ENCODE peak calls at places on chromosomes 5 and 9, in eight cellular contexts. One of them, this sample, is unnamed.

GRCh38 chr9:92292338-92293074 is 991 bp downstream of the IARS1 start:
- DNase-seq in NCI-H460: peak
- DNase-seq in thoracic aorta: no peak
- DNase-seq in fibroblast of lung: peak
- DNase-seq in stimulated activated CD4-positive, alpha-beta T cell treated with anti-CD3 and anti-CD28 coated beads, Interleukin-12 subunit alpha, Interleukin-12 subunit beta, amount 100 ng/mL, for 48 hours: no peak
- DNase-seq in NCI-H524: no peak
- DNase-seq in fibroblast of the conjunctiva: no peak
- DNase-seq in NCI-H2081: no peak
- DNase-seq in this sample: no peak

GRCh38 chr5:33690736-33691135 is 201.1 kb downstream of the ADAMTS12 start:
- DNase-seq in NCI-H460: no peak
- DNase-seq in thoracic aorta: no peak
- DNase-seq in fibroblast of lung: peak
- DNase-seq in stimulated activated CD4-positive, alpha-beta T cell treated with anti-CD3 and anti-CD28 coated beads, Interleukin-12 subunit alpha, Interleukin-12 subunit beta, amount 100 ng/mL, for 48 hours: no peak
- DNase-seq in NCI-H524: no peak
- DNase-seq in fibroblast of the conjunctiva: peak
- DNase-seq in NCI-H2081: no peak
- DNase-seq in this sample: peak

GRCh38 chr5:98587166-98587565 is 186.3 kb upstream of the RGMB start:
- DNase-seq in NCI-H460: no peak
- DNase-seq in thoracic aorta: no peak
- DNase-seq in fibroblast of lung: no peak
- DNase-seq in stimulated activated CD4-positive, alpha-beta T cell treated with anti-CD3 and anti-CD28 coated beads, Interleukin-12 subunit alpha, Interleukin-12 subunit beta, amount 100 ng/mL, for 48 hours: no peak
- DNase-seq in NCI-H524: no peak
- DNase-seq in fibroblast of the conjunctiva: no peak
- DNase-seq in NCI-H2081: no peak
- DNase-seq in this sample: no peak

GRCh38 chr5:34658023-34658422 is 1.9 kb downstream of the RAI14 start:
- DNase-seq in NCI-H460: no peak
- DNase-seq in thoracic aorta: no peak
- DNase-seq in fibroblast of lung: no peak
- DNase-seq in stimulated activated CD4-positive, alpha-beta T cell treated with anti-CD3 and anti-CD28 coated beads, Interleukin-12 subunit alpha, Interleukin-12 subunit beta, amount 100 ng/mL, for 48 hours: no peak
- DNase-seq in NCI-H524: peak
- DNase-seq in fibroblast of the conjunctiva: no peak
- DNase-seq in NCI-H2081: no peak
- DNase-seq in this sample: no peak

GRCh38 chr5:54822331-54822700 is 163.1 kb downstream of the ESM1 start:
- DNase-seq in NCI-H460: no peak
- DNase-seq in thoracic aorta: no peak
- DNase-seq in fibroblast of lung: no peak
- DNase-seq in stimulated activated CD4-positive, alpha-beta T cell treated with anti-CD3 and anti-CD28 coated beads, Interleukin-12 subunit alpha, Interleukin-12 subunit beta, amount 100 ng/mL, for 48 hours: no peak
- DNase-seq in NCI-H524: no peak
- DNase-seq in fibroblast of the conjunctiva: no peak
- DNase-seq in NCI-H2081: no peak
- DNase-seq in this sample: no peak

GRCh38 chr5:170312666-170313065 is 15.1 kb upstream of the LCP2 start:
- DNase-seq in NCI-H460: no peak
- DNase-seq in thoracic aorta: no peak
- DNase-seq in fibroblast of lung: no peak
- DNase-seq in stimulated activated CD4-positive, alpha-beta T cell treated with anti-CD3 and anti-CD28 coated beads, Interleukin-12 subunit alpha, Interleukin-12 subunit beta, amount 100 ng/mL, for 48 hours: peak
- DNase-seq in NCI-H524: no peak
- DNase-seq in fibroblast of the conjunctiva: no peak
- DNase-seq in NCI-H2081: no peak
- DNase-seq in this sample: no peak

GRCh38 chr5:130231786-130232185 is 327.5 kb downstream of the CHSY3 start:
- DNase-seq in NCI-H460: no peak
- DNase-seq in thoracic aorta: no peak
- DNase-seq in fibroblast of lung: no peak
- DNase-seq in stimulated activated CD4-positive, alpha-beta T cell treated with anti-CD3 and anti-CD28 coated beads, Interleukin-12 subunit alpha, Interleukin-12 subunit beta, amount 100 ng/mL, for 48 hours: no peak
- DNase-seq in NCI-H524: no peak
- DNase-seq in fibroblast of the conjunctiva: no peak
- DNase-seq in NCI-H2081: no peak
- DNase-seq in this sample: no peak

GRCh38 chr9:126661521-126662251 is 48.0 kb downstream of the LMX1B start:
- DNase-seq in NCI-H460: no peak
- DNase-seq in thoracic aorta: no peak
- DNase-seq in fibroblast of lung: no peak
- DNase-seq in stimulated activated CD4-positive, alpha-beta T cell treated with anti-CD3 and anti-CD28 coated beads, Interleukin-12 subunit alpha, Interleukin-12 subunit beta, amount 100 ng/mL, for 48 hours: no peak
- DNase-seq in NCI-H524: peak
- DNase-seq in fibroblast of the conjunctiva: no peak
- DNase-seq in NCI-H2081: peak
- DNase-seq in this sample: no peak

GRCh38 chr5:25515525-25515924 is 870.7 kb upstream of the CDH10 start:
- DNase-seq in NCI-H460: no peak
- DNase-seq in thoracic aorta: no peak
- DNase-seq in fibroblast of lung: no peak
- DNase-seq in stimulated activated CD4-positive, alpha-beta T cell treated with anti-CD3 and anti-CD28 coated beads, Interleukin-12 subunit alpha, Interleukin-12 subunit beta, amount 100 ng/mL, for 48 hours: no peak
- DNase-seq in NCI-H524: no peak
- DNase-seq in fibroblast of the conjunctiva: no peak
- DNase-seq in NCI-H2081: no peak
- DNase-seq in this sample: no peak

GRCh38 chr5:178762391-178762790 is 31.9 kb upstream of the ZNF354A start:
- DNase-seq in NCI-H460: no peak
- DNase-seq in thoracic aorta: no peak
- DNase-seq in fibroblast of lung: no peak
- DNase-seq in stimulated activated CD4-positive, alpha-beta T cell treated with anti-CD3 and anti-CD28 coated beads, Interleukin-12 subunit alpha, Interleukin-12 subunit beta, amount 100 ng/mL, for 48 hours: no peak
- DNase-seq in NCI-H524: no peak
- DNase-seq in fibroblast of the conjunctiva: no peak
- DNase-seq in NCI-H2081: no peak
- DNase-seq in this sample: no peak

GRCh38 chr9:110728058-110728457 is 59.5 kb downstream of the MUSK start:
- DNase-seq in NCI-H460: no peak
- DNase-seq in thoracic aorta: no peak
- DNase-seq in fibroblast of lung: no peak
- DNase-seq in stimulated activated CD4-positive, alpha-beta T cell treated with anti-CD3 and anti-CD28 coated beads, Interleukin-12 subunit alpha, Interleukin-12 subunit beta, amount 100 ng/mL, for 48 hours: no peak
- DNase-seq in NCI-H524: no peak
- DNase-seq in fibroblast of the conjunctiva: no peak
- DNase-seq in NCI-H2081: no peak
- DNase-seq in this sample: peak

GRCh38 chr5:33726422-33727165 is 165.2 kb downstream of the ADAMTS12 start:
- DNase-seq in NCI-H460: no peak
- DNase-seq in thoracic aorta: no peak
- DNase-seq in fibroblast of lung: peak
- DNase-seq in stimulated activated CD4-positive, alpha-beta T cell treated with anti-CD3 and anti-CD28 coated beads, Interleukin-12 subunit alpha, Interleukin-12 subunit beta, amount 100 ng/mL, for 48 hours: no peak
- DNase-seq in NCI-H524: no peak
- DNase-seq in fibroblast of the conjunctiva: no peak
- DNase-seq in NCI-H2081: no peak
- DNase-seq in this sample: no peak

GRCh38 chr5:113450366-113451328 is 15.9 kb upstream of the TSSK1B start:
- DNase-seq in NCI-H460: no peak
- DNase-seq in thoracic aorta: no peak
- DNase-seq in fibroblast of lung: peak
- DNase-seq in stimulated activated CD4-positive, alpha-beta T cell treated with anti-CD3 and anti-CD28 coated beads, Interleukin-12 subunit alpha, Interleukin-12 subunit beta, amount 100 ng/mL, for 48 hours: no peak
- DNase-seq in NCI-H524: no peak
- DNase-seq in fibroblast of the conjunctiva: no peak
- DNase-seq in NCI-H2081: no peak
- DNase-seq in this sample: no peak

GRCh38 chr5:142908659-142909058 is 138.5 kb downstream of the ARHGAP26 start:
- DNase-seq in NCI-H460: no peak
- DNase-seq in thoracic aorta: no peak
- DNase-seq in fibroblast of lung: no peak
- DNase-seq in stimulated activated CD4-positive, alpha-beta T cell treated with anti-CD3 and anti-CD28 coated beads, Interleukin-12 subunit alpha, Interleukin-12 subunit beta, amount 100 ng/mL, for 48 hours: no peak
- DNase-seq in NCI-H524: no peak
- DNase-seq in fibroblast of the conjunctiva: no peak
- DNase-seq in NCI-H2081: no peak
- DNase-seq in this sample: no peak

GRCh38 chr9:96232539-96233241 is 69.3 kb downstream of the HSD17B3 start:
- DNase-seq in NCI-H460: peak
- DNase-seq in thoracic aorta: no peak
- DNase-seq in fibroblast of lung: peak
- DNase-seq in stimulated activated CD4-positive, alpha-beta T cell treated with anti-CD3 and anti-CD28 coated beads, Interleukin-12 subunit alpha, Interleukin-12 subunit beta, amount 100 ng/mL, for 48 hours: no peak
- DNase-seq in NCI-H524: no peak
- DNase-seq in fibroblast of the conjunctiva: peak
- DNase-seq in NCI-H2081: peak
- DNase-seq in this sample: no peak

GRCh38 chr9:77952641-77953341 is 78.8 kb downstream of the GNAQ start:
- DNase-seq in NCI-H460: no peak
- DNase-seq in thoracic aorta: no peak
- DNase-seq in fibroblast of lung: peak
- DNase-seq in stimulated activated CD4-positive, alpha-beta T cell treated with anti-CD3 and anti-CD28 coated beads, Interleukin-12 subunit alpha, Interleukin-12 subunit beta, amount 100 ng/mL, for 48 hours: no peak
- DNase-seq in NCI-H524: no peak
- DNase-seq in fibroblast of the conjunctiva: peak
- DNase-seq in NCI-H2081: no peak
- DNase-seq in this sample: no peak

GRCh38 chr9:135300346-135301141 is 179.0 kb upstream of the PPP1R26 start:
- DNase-seq in NCI-H460: no peak
- DNase-seq in thoracic aorta: no peak
- DNase-seq in fibroblast of lung: no peak
- DNase-seq in stimulated activated CD4-positive, alpha-beta T cell treated with anti-CD3 and anti-CD28 coated beads, Interleukin-12 subunit alpha, Interleukin-12 subunit beta, amount 100 ng/mL, for 48 hours: no peak
- DNase-seq in NCI-H524: no peak
- DNase-seq in fibroblast of the conjunctiva: no peak
- DNase-seq in NCI-H2081: no peak
- DNase-seq in this sample: no peak

GRCh38 chr5:93192107-93192506 is 388.9 kb downstream of the NR2F1-AS1 start:
- DNase-seq in NCI-H460: peak
- DNase-seq in thoracic aorta: no peak
- DNase-seq in fibroblast of lung: peak
- DNase-seq in stimulated activated CD4-positive, alpha-beta T cell treated with anti-CD3 and anti-CD28 coated beads, Interleukin-12 subunit alpha, Interleukin-12 subunit beta, amount 100 ng/mL, for 48 hours: no peak
- DNase-seq in NCI-H524: no peak
- DNase-seq in fibroblast of the conjunctiva: peak
- DNase-seq in NCI-H2081: no peak
- DNase-seq in this sample: no peak

This sample was measured in smooth muscle cell of the brain vasculature.